ENCODE peak calls at places on chromosome 1, in five cellular contexts. One of them, this sample, is unnamed.

GRCh38 chr1:175154595-175155472 is 37.7 kb downstream of the KIAA0040 start:
- DNase-seq in HEK293T: peak
- DNase-seq in K562: peak
- DNase-seq in GM12878: no peak
- DNase-seq in HepG2: peak
- DNase-seq in this sample: peak

GRCh38 chr1:207335695-207336363 is 14.4 kb downstream of the CD55 start:
- DNase-seq in HEK293T: no peak
- DNase-seq in K562: no peak
- DNase-seq in GM12878: peak
- DNase-seq in HepG2: no peak
- DNase-seq in this sample: no peak

GRCh38 chr1:8314346-8315280 is 3.3 kb upstream of the SLC45A1 start:
- DNase-seq in HEK293T: peak
- DNase-seq in K562: peak
- DNase-seq in GM12878: peak
- DNase-seq in HepG2: peak
- DNase-seq in this sample: peak

GRCh38 chr1:178644308-178645120 is 80.5 kb upstream of the RALGPS2 start:
- DNase-seq in HEK293T: no peak
- DNase-seq in K562: no peak
- DNase-seq in GM12878: no peak
- DNase-seq in HepG2: peak
- DNase-seq in this sample: peak

GRCh38 chr1:6009120-6010040 is 17.2 kb upstream of the NPHP4 start:
- DNase-seq in HEK293T: no peak
- DNase-seq in K562: no peak
- DNase-seq in GM12878: no peak
- DNase-seq in HepG2: peak
- DNase-seq in this sample: no peak

GRCh38 chr1:7335224-7335879 is 435.7 kb upstream of the VAMP3 start:
- DNase-seq in HEK293T: no peak
- DNase-seq in K562: no peak
- DNase-seq in GM12878: no peak
- DNase-seq in HepG2: no peak
- DNase-seq in this sample: peak

GRCh38 chr1:227888404-227889046 is 59.2 kb downstream of the WNT9A start:
- DNase-seq in HEK293T: no peak
- DNase-seq in K562: no peak
- DNase-seq in GM12878: no peak
- DNase-seq in HepG2: no peak
- DNase-seq in this sample: peak

GRCh38 chr1:155050560-155051341 is at the start of gene ADAM15:
- DNase-seq in HEK293T: peak
- DNase-seq in K562: peak
- DNase-seq in GM12878: no peak
- DNase-seq in HepG2: peak
- DNase-seq in this sample: peak

GRCh38 chr1:165842363-165843129 is 15.1 kb downstream of the UCK2 start:
- DNase-seq in HEK293T: no peak
- DNase-seq in K562: peak
- DNase-seq in GM12878: no peak
- DNase-seq in HepG2: no peak
- DNase-seq in this sample: no peak

GRCh38 chr1:22349302-22350043 is 102.2 kb upstream of the ZBTB40 start:
- DNase-seq in HEK293T: no peak
- DNase-seq in K562: no peak
- DNase-seq in GM12878: no peak
- DNase-seq in HepG2: no peak
- DNase-seq in this sample: peak

GRCh38 chr1:43451157-43451591 is 2.6 kb downstream of the HYI start:
- DNase-seq in HEK293T: no peak
- DNase-seq in K562: no peak
- DNase-seq in GM12878: no peak
- DNase-seq in HepG2: no peak
- DNase-seq in this sample: no peak

GRCh38 chr1:226658538-226659125 is 80.5 kb downstream of the ITPKB start:
- DNase-seq in HEK293T: no peak
- DNase-seq in K562: no peak
- DNase-seq in GM12878: no peak
- DNase-seq in HepG2: no peak
- DNase-seq in this sample: no peak

GRCh38 chr1:151311589-151312331 is 15.5 kb downstream of the PI4KB start:
- DNase-seq in HEK293T: peak
- DNase-seq in K562: peak
- DNase-seq in GM12878: no peak
- DNase-seq in HepG2: peak
- DNase-seq in this sample: peak

GRCh38 chr1:58813801-58814200 is 30.0 kb upstream of the JUN start:
- DNase-seq in HEK293T: no peak
- DNase-seq in K562: no peak
- DNase-seq in GM12878: no peak
- DNase-seq in HepG2: peak
- DNase-seq in this sample: no peak

GRCh38 chr1:84704872-84705426 is 14.7 kb upstream of the SSX2IP start:
- DNase-seq in HEK293T: no peak
- DNase-seq in K562: no peak
- DNase-seq in GM12878: no peak
- DNase-seq in HepG2: no peak
- DNase-seq in this sample: no peak

GRCh38 chr1:2949966-2950925 is 71.0 kb upstream of the ACTRT2 start:
- DNase-seq in HEK293T: no peak
- DNase-seq in K562: no peak
- DNase-seq in GM12878: no peak
- DNase-seq in HepG2: no peak
- DNase-seq in this sample: no peak

GRCh38 chr1:61254629-61255323 is 172.4 kb downstream of the NFIA start:
- DNase-seq in HEK293T: no peak
- DNase-seq in K562: no peak
- DNase-seq in GM12878: no peak
- DNase-seq in HepG2: no peak
- DNase-seq in this sample: peak

GRCh38 chr1:218367118-218367517 is 22.0 kb downstream of the TGFB2 start:
- DNase-seq in HEK293T: no peak
- DNase-seq in K562: no peak
- DNase-seq in GM12878: no peak
- DNase-seq in HepG2: peak
- DNase-seq in this sample: no peak

GRCh38 chr1:175314300-175314699 is 121.7 kb upstream of the KIAA0040 start:
- DNase-seq in HEK293T: no peak
- DNase-seq in K562: no peak
- DNase-seq in GM12878: no peak
- DNase-seq in HepG2: no peak
- DNase-seq in this sample: no peak

GRCh38 chr1:215406927-215407326 is 160.2 kb upstream of the KCTD3 start:
- DNase-seq in HEK293T: no peak
- DNase-seq in K562: no peak
- DNase-seq in GM12878: no peak
- DNase-seq in HepG2: no peak
- DNase-seq in this sample: no peak

GRCh38 chr1:214567481-214567980 is 16.1 kb upstream of the PTPN14 start:
- DNase-seq in HEK293T: no peak
- DNase-seq in K562: no peak
- DNase-seq in GM12878: no peak
- DNase-seq in HepG2: no peak
- DNase-seq in this sample: no peak

GRCh38 chr1:27527857-27528700 is 38.1 kb upstream of the WASF2 start:
- DNase-seq in HEK293T: no peak
- DNase-seq in K562: peak
- DNase-seq in GM12878: no peak
- DNase-seq in HepG2: no peak
- DNase-seq in this sample: peak

GRCh38 chr1:160795951-160796383 is at the start of gene LY9:
- DNase-seq in HEK293T: no peak
- DNase-seq in K562: no peak
- DNase-seq in GM12878: peak
- DNase-seq in HepG2: no peak
- DNase-seq in this sample: no peak

GRCh38 chr1:230772457-230773395 is 25.5 kb downstream of the CAPN9 start:
- DNase-seq in HEK293T: peak
- DNase-seq in K562: peak
- DNase-seq in GM12878: no peak
- DNase-seq in HepG2: peak
- DNase-seq in this sample: peak

GRCh38 chr1:32962248-32962896 is 2.2 kb downstream of the RNF19B start:
- DNase-seq in HEK293T: no peak
- DNase-seq in K562: no peak
- DNase-seq in GM12878: peak
- DNase-seq in HepG2: no peak
- DNase-seq in this sample: no peak

GRCh38 chr1:224565186-224565585 is 50.9 kb upstream of the CNIH3 start:
- DNase-seq in HEK293T: no peak
- DNase-seq in K562: no peak
- DNase-seq in GM12878: no peak
- DNase-seq in HepG2: peak
- DNase-seq in this sample: no peak

GRCh38 chr1:233010164-233010563 is 59.8 kb downstream of the NTPCR start:
- DNase-seq in HEK293T: no peak
- DNase-seq in K562: no peak
- DNase-seq in GM12878: no peak
- DNase-seq in HepG2: no peak
- DNase-seq in this sample: no peak
- TF ChIP-seq FOXM1 in HEK293T: no peak
- TF ChIP-seq FOXM1 in K562: no peak
- TF ChIP-seq FOXM1 in GM12878: no peak
- TF ChIP-seq FOXM1 in HepG2: no peak
- TF ChIP-seq FOXM1 in this sample: no peak

GRCh38 chr1:205258313-205259176 is 30.8 kb downstream of the TMCC2 start:
- DNase-seq in HEK293T: no peak
- DNase-seq in K562: peak
- DNase-seq in GM12878: no peak
- DNase-seq in HepG2: no peak
- DNase-seq in this sample: no peak
- TF ChIP-seq FOXM1 in HEK293T: no peak
- TF ChIP-seq FOXM1 in K562: no peak
- TF ChIP-seq FOXM1 in GM12878: no peak
- TF ChIP-seq FOXM1 in HepG2: no peak
- TF ChIP-seq FOXM1 in this sample: no peak

GRCh38 chr1:81174052-81174451 is 626.7 kb upstream of the ADGRL2 start:
- DNase-seq in HEK293T: no peak
- DNase-seq in K562: no peak
- DNase-seq in GM12878: no peak
- DNase-seq in HepG2: no peak
- DNase-seq in this sample: no peak
- TF ChIP-seq FOXM1 in HEK293T: no peak
- TF ChIP-seq FOXM1 in K562: no peak
- TF ChIP-seq FOXM1 in GM12878: no peak
- TF ChIP-seq FOXM1 in HepG2: no peak
- TF ChIP-seq FOXM1 in this sample: no peak

GRCh38 chr1:239349699-239350098 is 36.7 kb upstream of the CHRM3 start:
- DNase-seq in HEK293T: no peak
- DNase-seq in K562: no peak
- DNase-seq in GM12878: no peak
- DNase-seq in HepG2: no peak
- DNase-seq in this sample: no peak

GRCh38 chr1:239353536-239353935 is 32.8 kb upstream of the CHRM3 start:
- DNase-seq in HEK293T: no peak
- DNase-seq in K562: no peak
- DNase-seq in GM12878: no peak
- DNase-seq in HepG2: no peak
- DNase-seq in this sample: no peak

GRCh38 chr1:239354211-239354610 is 32.2 kb upstream of the CHRM3 start:
- DNase-seq in HEK293T: no peak
- DNase-seq in K562: no peak
- DNase-seq in GM12878: no peak
- DNase-seq in HepG2: no peak
- DNase-seq in this sample: no peak

DNA sequence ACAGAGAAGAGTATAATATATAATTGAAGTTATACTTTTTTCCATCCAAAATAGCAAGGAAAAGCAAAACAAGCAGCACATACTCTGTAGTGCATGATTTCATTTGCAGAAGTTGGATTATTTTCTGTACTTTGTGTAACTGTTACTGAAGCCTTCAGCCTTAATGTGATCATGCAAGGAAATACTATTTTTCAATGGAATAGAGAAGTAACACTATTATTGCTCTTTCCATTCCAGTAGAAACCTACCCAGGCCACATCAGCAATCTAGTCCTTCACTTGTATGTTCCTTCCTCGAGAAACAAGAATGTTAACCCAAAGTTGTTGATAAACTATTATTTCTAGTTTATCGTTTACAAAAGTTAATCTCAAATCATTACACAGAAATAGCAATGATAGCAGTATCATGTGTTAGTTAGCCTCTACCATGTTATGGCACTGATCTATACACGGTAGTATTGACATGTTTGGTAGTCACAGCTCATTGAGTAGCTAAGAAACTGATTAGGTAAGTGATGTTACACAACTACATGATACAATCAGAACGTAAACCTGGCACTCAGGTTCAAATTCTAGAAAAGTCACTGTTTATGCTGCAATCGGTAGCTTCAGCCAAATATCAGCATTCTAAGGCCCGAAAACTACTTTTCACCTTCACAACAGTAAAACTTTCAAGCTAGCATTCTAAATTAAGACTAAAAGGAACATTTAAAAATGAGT is 37.6 kb upstream of the CHRM3 start:
- DNase-seq in HEK293T: no peak
- DNase-seq in K562: no peak
- DNase-seq in GM12878: no peak
- DNase-seq in HepG2: no peak
- DNase-seq in this sample: no peak
- TF ChIP-seq FOXM1 in HEK293T: no peak
- TF ChIP-seq FOXM1 in K562: no peak
- TF ChIP-seq FOXM1 in GM12878: no peak
- TF ChIP-seq FOXM1 in HepG2: no peak
- TF ChIP-seq FOXM1 in this sample: no peak

GRCh38 chr1:63873751-63874150 is 99.9 kb downstream of the ROR1 start:
- DNase-seq in HEK293T: no peak
- DNase-seq in K562: no peak
- DNase-seq in GM12878: no peak
- DNase-seq in HepG2: no peak
- DNase-seq in this sample: no peak
- TF ChIP-seq FOXM1 in HEK293T: no peak
- TF ChIP-seq FOXM1 in K562: no peak
- TF ChIP-seq FOXM1 in GM12878: no peak
- TF ChIP-seq FOXM1 in HepG2: no peak
- TF ChIP-seq FOXM1 in this sample: no peak